ENCODE peak calls at places on chromosomes 5 and 9, in four cellular contexts. One of them, this sample, is unnamed.

GRCh38 chr5:24633705-24634325 is 11.0 kb downstream of the CDH10 start:
- DNase-seq in GM23338: peak
- DNase-seq in coronary artery: no peak
- DNase-seq in HepG2: peak
- DNase-seq in this sample: no peak

GRCh38 chr9:133632806-133633680 is 3.1 kb upstream of the DBH start:
- DNase-seq in GM23338: no peak
- DNase-seq in coronary artery: no peak
- DNase-seq in HepG2: no peak
- DNase-seq in this sample: no peak

GRCh38 chr9:124770359-124771020 is 621 bp downstream of the NR6A1 start:
- DNase-seq in HepG2: no peak
- DNase-seq in coronary artery: no peak
- DNase-seq in GM23338: peak
- DNase-seq in this sample: no peak

GRCh38 chr5:139828207-139828895 is 32.7 kb downstream of the PSD2 start:
- DNase-seq in GM23338: no peak
- DNase-seq in coronary artery: no peak
- DNase-seq in HepG2: no peak
- DNase-seq in this sample: no peak

GRCh38 chr9:117160254-117160653 is 254.6 kb downstream of the ASTN2 start:
- DNase-seq in HepG2: no peak
- DNase-seq in coronary artery: no peak
- DNase-seq in GM23338: peak
- DNase-seq in this sample: no peak

GRCh38 chr5:16540421-16540820 is 74.8 kb upstream of the ZNF622 start:
- DNase-seq in GM23338: no peak
- DNase-seq in HepG2: no peak
- DNase-seq in coronary artery: no peak
- DNase-seq in this sample: peak

GRCh38 chr9:105399117-105399516 is 48.7 kb upstream of the FSD1L start:
- DNase-seq in GM23338: peak
- DNase-seq in HepG2: no peak
- DNase-seq in coronary artery: no peak
- DNase-seq in this sample: no peak

GRCh38 chr5:9869616-9870288 is 239.6 kb upstream of the TAS2R1 start:
- DNase-seq in GM23338: no peak
- DNase-seq in coronary artery: no peak
- DNase-seq in HepG2: no peak
- DNase-seq in this sample: peak

GRCh38 chr5:142248853-142249462 is 75.9 kb downstream of the SPRY4 start:
- DNase-seq in HepG2: no peak
- DNase-seq in GM23338: peak
- DNase-seq in coronary artery: peak
- DNase-seq in this sample: peak

GRCh38 chr5:53817183-53817582 is 256.7 kb downstream of the NDUFS4 start:
- DNase-seq in GM23338: no peak
- DNase-seq in coronary artery: no peak
- DNase-seq in HepG2: no peak
- DNase-seq in this sample: no peak

GRCh38 chr5:175493726-175494125 is 15.4 kb downstream of the SFXN1 start:
- DNase-seq in HepG2: no peak
- DNase-seq in coronary artery: no peak
- DNase-seq in GM23338: no peak
- DNase-seq in this sample: no peak

GRCh38 chr9:77449177-77450092 is 198.7 kb downstream of the GNA14 start:
- DNase-seq in HepG2: no peak
- DNase-seq in GM23338: no peak
- DNase-seq in coronary artery: no peak
- DNase-seq in this sample: peak

GRCh38 chr5:78496373-78496772 is 136.0 kb downstream of the SCAMP1 start:
- DNase-seq in HepG2: peak
- DNase-seq in GM23338: peak
- DNase-seq in coronary artery: no peak
- DNase-seq in this sample: no peak

GRCh38 chr9:68775003-68775730 is 70.1 kb downstream of the PIP5K1B start:
- DNase-seq in coronary artery: no peak
- DNase-seq in GM23338: no peak
- DNase-seq in HepG2: no peak
- DNase-seq in this sample: no peak

GRCh38 chr5:172870807-172871431 is 36.9 kb downstream of the ERGIC1 start:
- DNase-seq in HepG2: no peak
- DNase-seq in GM23338: no peak
- DNase-seq in coronary artery: no peak
- DNase-seq in this sample: no peak

GRCh38 chr5:103562453-103563157 is at the start of gene NUDT12:
- DNase-seq in coronary artery: peak
- DNase-seq in GM23338: peak
- DNase-seq in HepG2: peak
- DNase-seq in this sample: no peak

GRCh38 chr5:105150324-105150723 is 1587.7 kb upstream of the NUDT12 start:
- DNase-seq in GM23338: no peak
- DNase-seq in HepG2: no peak
- DNase-seq in coronary artery: no peak
- DNase-seq in this sample: no peak

GRCh38 chr5:179890751-179891682 is 16.7 kb downstream of the TBC1D9B start:
- DNase-seq in coronary artery: no peak
- DNase-seq in HepG2: no peak
- DNase-seq in GM23338: no peak
- DNase-seq in this sample: no peak

GRCh38 chr9:74953235-74953741 is 576 bp upstream of the C9orf40 start:
- DNase-seq in coronary artery: no peak
- DNase-seq in HepG2: no peak
- DNase-seq in GM23338: no peak
- DNase-seq in this sample: no peak

GRCh38 chr9:34892886-34893285 is 65.2 kb upstream of the PHF24 start:
- DNase-seq in HepG2: no peak
- DNase-seq in coronary artery: no peak
- DNase-seq in GM23338: no peak
- DNase-seq in this sample: no peak

GRCh38 chr5:143023447-143024096 is 253.4 kb downstream of the ARHGAP26 start:
- DNase-seq in coronary artery: no peak
- DNase-seq in GM23338: peak
- DNase-seq in HepG2: no peak
- DNase-seq in this sample: no peak

GRCh38 chr9:88989961-88990570 is 1.2 kb upstream of the S1PR3 start:
- DNase-seq in GM23338: peak
- DNase-seq in coronary artery: peak
- DNase-seq in HepG2: no peak
- DNase-seq in this sample: no peak

GRCh38 chr9:88991066-88992030 is at the start of gene S1PR3:
- DNase-seq in coronary artery: peak
- DNase-seq in GM23338: peak
- DNase-seq in HepG2: no peak
- DNase-seq in this sample: no peak

GRCh38 chr9:88990721-88991065 is 575 bp upstream of the S1PR3 start:
- DNase-seq in GM23338: peak
- DNase-seq in coronary artery: no peak
- DNase-seq in HepG2: no peak
- DNase-seq in this sample: no peak

GRCh38 chr9:88987646-88988045 is 3.6 kb upstream of the S1PR3 start:
- DNase-seq in coronary artery: no peak
- DNase-seq in HepG2: no peak
- DNase-seq in GM23338: no peak
- DNase-seq in this sample: no peak

GRCh38 chr9:88988796-88989641 is 2.2 kb upstream of the S1PR3 start:
- DNase-seq in coronary artery: peak
- DNase-seq in GM23338: no peak
- DNase-seq in HepG2: no peak
- DNase-seq in this sample: peak
- TF ChIP-seq CTCF in coronary artery: no peak
- TF ChIP-seq CTCF in GM23338: no peak
- TF ChIP-seq CTCF in HepG2: no peak
- TF ChIP-seq CTCF in this sample: no peak

DNA sequence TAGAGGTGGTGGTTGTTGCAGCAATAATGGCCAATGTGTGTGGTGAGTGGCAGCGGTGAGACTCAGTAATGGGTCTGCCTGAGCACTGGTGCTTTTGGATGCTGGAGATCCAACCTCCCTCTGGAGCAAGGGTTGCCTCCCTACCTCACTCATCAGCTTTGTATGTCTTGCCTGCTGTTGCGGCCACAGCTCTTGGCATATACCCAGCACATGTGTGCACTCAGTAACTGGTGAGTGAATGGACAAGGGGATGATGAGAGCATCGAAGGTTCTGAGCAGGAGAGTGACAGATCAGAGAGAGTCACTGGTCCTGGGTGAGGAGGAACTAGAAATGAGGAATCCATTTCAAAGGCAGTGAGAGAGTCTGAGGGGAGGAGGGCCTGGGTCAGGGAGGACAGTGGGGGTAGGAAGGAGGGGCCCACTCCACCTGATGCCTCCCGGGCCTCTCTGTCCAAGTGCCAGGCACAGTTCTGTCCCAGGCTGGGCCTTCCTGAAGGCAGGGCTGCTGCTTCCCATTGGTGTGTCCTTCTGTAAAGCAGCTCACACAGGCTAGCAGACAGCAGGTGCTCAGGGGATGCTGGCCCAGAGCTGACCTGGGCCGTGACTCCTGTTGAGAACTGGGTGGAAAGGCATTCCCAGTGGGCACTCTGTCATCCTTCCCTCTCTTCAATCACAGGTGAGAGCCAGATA is 96.6 kb upstream of the PITX1 start:
- DNase-seq in HepG2: no peak
- DNase-seq in coronary artery: no peak
- DNase-seq in GM23338: no peak
- DNase-seq in this sample: no peak
- TF ChIP-seq CTCF in HepG2: no peak
- TF ChIP-seq CTCF in coronary artery: no peak
- TF ChIP-seq CTCF in GM23338: no peak
- TF ChIP-seq CTCF in this sample: no peak

DNA sequence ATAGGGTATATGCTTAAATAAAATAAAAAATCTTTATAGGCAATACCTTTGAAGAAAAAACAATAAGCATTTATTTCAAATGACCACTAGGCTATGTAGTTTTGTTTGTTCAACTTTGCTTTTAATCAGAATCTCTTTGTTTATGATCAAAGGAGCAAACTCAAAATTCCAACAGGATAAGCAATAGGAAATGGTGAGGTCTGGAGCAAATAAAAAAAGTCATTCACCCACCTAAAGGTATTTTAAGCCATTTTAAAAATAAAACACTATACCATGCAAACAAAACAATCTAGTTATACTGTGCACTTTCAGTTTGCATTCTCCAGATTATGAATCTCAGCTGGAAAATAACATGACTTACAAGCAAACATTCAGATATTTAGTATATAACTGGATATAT is 35.3 kb upstream of the CYFIP2 start:
- DNase-seq in GM23338: no peak
- DNase-seq in HepG2: no peak
- DNase-seq in coronary artery: no peak
- DNase-seq in this sample: no peak
- TF ChIP-seq CTCF in GM23338: no peak
- TF ChIP-seq CTCF in HepG2: no peak
- TF ChIP-seq CTCF in coronary artery: no peak
- TF ChIP-seq CTCF in this sample: no peak

GRCh38 chr5:171152382-171152781 is 156.7 kb upstream of the TLX3 start:
- DNase-seq in GM23338: no peak
- DNase-seq in coronary artery: no peak
- DNase-seq in HepG2: no peak
- DNase-seq in this sample: peak
- TF ChIP-seq CTCF in GM23338: peak
- TF ChIP-seq CTCF in coronary artery: no peak
- TF ChIP-seq CTCF in HepG2: peak
- TF ChIP-seq CTCF in this sample: peak

GRCh38 chr5:122774861-122775712 is at the start of gene SNX2:
- DNase-seq in coronary artery: peak
- DNase-seq in GM23338: peak
- DNase-seq in HepG2: peak
- DNase-seq in this sample: peak
- TF ChIP-seq CTCF in coronary artery: no peak
- TF ChIP-seq CTCF in GM23338: no peak
- TF ChIP-seq CTCF in HepG2: peak
- TF ChIP-seq CTCF in this sample: peak

GRCh38 chr9:137011130-137011529 is 14.8 kb upstream of the CLIC3 start:
- DNase-seq in coronary artery: no peak
- DNase-seq in HepG2: no peak
- DNase-seq in GM23338: no peak
- DNase-seq in this sample: no peak
- TF ChIP-seq CTCF in coronary artery: no peak
- TF ChIP-seq CTCF in HepG2: no peak
- TF ChIP-seq CTCF in GM23338: no peak
- TF ChIP-seq CTCF in this sample: no peak

This sample was measured in AG09309.